ENCODE peak calls at places on chromosomes 7 and 10, in six cellular contexts. O, J, K, D, U and X are unnamed samples. For H3K4me1, the result is how much of the 10 kb centered on the place peaks cover.

GRCh38 chr10:108862691-108863350 is 1060.5 kb downstream of the XPNPEP1 start:
- DNase-seq in J (no peak), U (no peak), D (peak), O (no peak), K (peak), X (no peak)

GRCh38 chr10:85527610-85528317 is 838.8 kb downstream of the GRID1 start:
- DNase-seq in U (no peak), J (no peak), O (peak), D (no peak), K (no peak), X (no peak)

GRCh38 chr10:28243923-28244322 is 58.9 kb downstream of the MPP7 start:
- DNase-seq in J (no peak), O (no peak), K (no peak), D (no peak), U (no peak), X (no peak)

GRCh38 chr10:129658673-129659072 is 191.6 kb downstream of the MGMT start:
- DNase-seq in O (peak), J (peak), K (no peak), U (no peak), D (no peak), X (no peak)

GRCh38 chr10:53748319-53748718 is 975.7 kb upstream of the MBL2 start:
- DNase-seq in J (no peak), O (no peak), K (no peak), D (no peak), U (no peak), X (no peak)

GRCh38 chr10:59867590-59867989 is 38.8 kb downstream of the CCDC6 start:
- DNase-seq in D (no peak), O (no peak), U (no peak), K (no peak), J (no peak), X (no peak)

GRCh38 chr7:34928052-34928451 is 109.2 kb downstream of the DPY19L1 start:
- DNase-seq in D (no peak), J (peak), K (no peak), O (peak), U (peak), X (peak)

GRCh38 chr7:69597278-69598076 is 798 bp upstream of the AUTS2 start:
- DNase-seq in O (peak), D (peak), K (no peak), J (peak), U (peak), X (peak)

GRCh38 chr7:69430502-69431145 is 167.7 kb upstream of the AUTS2 start:
- DNase-seq in D (no peak), U (peak), J (peak), K (no peak), O (peak), X (no peak)

GRCh38 chr10:34628174-34628802 is 186.8 kb downstream of the PARD3 start:
- DNase-seq in U (no peak), K (peak), O (peak), J (no peak), D (no peak), X (no peak)

GRCh38 chr7:130699686-130700085 is 13.3 kb upstream of the TSGA13 start:
- DNase-seq in K (no peak), D (no peak), O (no peak), U (no peak), J (no peak), X (no peak)

GRCh38 chr10:44416021-44416758 is 31.3 kb upstream of the CXCL12 start:
- DNase-seq in U (no peak), D (no peak), O (no peak), J (peak), K (no peak), X (no peak)

GRCh38 chr7:37359662-37360444 is 88.8 kb downstream of the ELMO1 start:
- DNase-seq in O (no peak), J (no peak), D (no peak), K (no peak), U (no peak), X (no peak)

GRCh38 chr10:1186693-1186990 is 130.5 kb downstream of the WDR37 start:
- DNase-seq in J (no peak), U (no peak), K (no peak), O (no peak), D (no peak), X (no peak)

GRCh38 chr7:25863727-25864116 is 288.3 kb upstream of the NFE2L3 start:
- DNase-seq in D (no peak), O (no peak), J (no peak), K (no peak), U (no peak), X (no peak)

GRCh38 chr7:156943091-156944041 is 6.1 kb upstream of the NOM1 start:
- DNase-seq in D (no peak), K (no peak), O (no peak), U (no peak), J (peak), X (no peak)

GRCh38 chr10:46106410-46107255 is 60.6 kb upstream of the MSMB start:
- DNase-seq in U (peak), D (peak), O (peak), K (peak), J (peak), X (peak)

GRCh38 chr7:27459729-27460048 is 203.0 kb downstream of the HIBADH start:
- DNase-seq in U (no peak), O (no peak), K (no peak), J (no peak), D (no peak), X (no peak)

GRCh38 chr10:69910566-69910965 is 108.9 kb downstream of the COL13A1 start:
- DNase-seq in J (no peak), U (no peak), K (no peak), O (no peak), D (no peak), X (no peak)

GRCh38 chr10:80276335-80276734 is 13.1 kb downstream of the MAT1A start:
- DNase-seq in O (no peak), J (no peak), U (no peak), D (no peak), K (no peak), X (no peak)

GRCh38 chr7:81816312-81816711 is 46.5 kb upstream of the HGF start:
- DNase-seq in U (no peak), J (no peak), D (no peak), O (no peak), K (no peak), X (no peak)

GRCh38 chr7:33886100-33886623 is 19.2 kb upstream of the BMPER start:
- DNase-seq in K (peak), U (peak), O (peak), J (peak), D (peak), X (no peak)

GRCh38 chr10:7590271-7590670 is 76.5 kb downstream of the ITIH5 start:
- DNase-seq in K (no peak), O (no peak), U (no peak), D (no peak), J (no peak), X (no peak)

GRCh38 chr10:28822719-28823464 is 145.6 kb downstream of the BAMBI start:
- DNase-seq in D (no peak), J (no peak), O (peak), U (no peak), K (no peak), X (no peak)

GRCh38 chr7:936131-937054 is 18.1 kb downstream of the ADAP1 start:
- DNase-seq in O (peak), D (peak), J (no peak), U (no peak), K (peak), X (no peak)

GRCh38 chr7:66697451-66698438 is 42.8 kb upstream of the RABGEF1 start:
- DNase-seq in J (no peak), U (no peak), K (peak), D (peak), O (no peak), X (no peak)

GRCh38 chr7:158061031-158061630 is 526.5 kb downstream of the PTPRN2 start:
- DNase-seq in D (no peak), K (no peak), J (no peak), U (no peak), O (no peak), X (no peak)

GRCh38 chr7:144063710-144064109 is 5.9 kb upstream of the OR2A25 start:
- DNase-seq in D (no peak), J (peak), K (no peak), U (peak), O (peak), X (no peak)

GRCh38 chr7:154953006-154953684 is 49.8 kb downstream of the PAXIP1 start:
- DNase-seq in J (peak), K (peak), U (peak), D (peak), O (peak), X (peak)

GRCh38 chr10:47298730-47299129 is 1.3 kb upstream of the GDF10 start:
- DNase-seq in J (no peak), O (no peak), K (no peak), U (no peak), D (no peak), X (no peak)

GRCh38 chr7:18494821-18495408 is 634 bp upstream of the HDAC9 start:
- DNase-seq in J (no peak), U (no peak), O (no peak), D (peak), K (peak), X (no peak)

GRCh38 chr10:84654671-84655070 is 326.3 kb downstream of the CCSER2 start:
- DNase-seq in J (no peak), D (no peak), U (no peak), K (no peak), O (no peak), X (no peak)

GRCh38 chr7:110960811-110961210 is 130.1 kb upstream of the LRRN3 start:
- DNase-seq in O (no peak), K (peak), D (no peak), U (no peak), J (no peak), X (no peak)

GRCh38 chr10:102208311-102209035 is 17.6 kb upstream of the ELOVL3 start:
- DNase-seq in O (no peak), K (peak), D (no peak), J (no peak), U (no peak), X (no peak)

GRCh38 chr7:47513741-47514241 is 68.1 kb downstream of the TNS3 start:
- DNase-seq in J (no peak), U (no peak), D (peak), K (peak), O (no peak), X (no peak)

GRCh38 chr7:32039000-32039756 is 31.0 kb downstream of the PDE1C start:
- DNase-seq in U (no peak), D (no peak), K (no peak), O (peak), J (no peak), X (no peak)

GRCh38 chr7:133668296-133669060 is 415.6 kb downstream of the EXOC4 start:
- DNase-seq in O (no peak), U (no peak), D (no peak), J (no peak), K (peak), X (no peak)

GRCh38 chr7:45564485-45564884 is 9.7 kb upstream of the ADCY1 start:
- DNase-seq in D (no peak), U (no peak), J (no peak), K (no peak), O (no peak), X (no peak)

DNA sequence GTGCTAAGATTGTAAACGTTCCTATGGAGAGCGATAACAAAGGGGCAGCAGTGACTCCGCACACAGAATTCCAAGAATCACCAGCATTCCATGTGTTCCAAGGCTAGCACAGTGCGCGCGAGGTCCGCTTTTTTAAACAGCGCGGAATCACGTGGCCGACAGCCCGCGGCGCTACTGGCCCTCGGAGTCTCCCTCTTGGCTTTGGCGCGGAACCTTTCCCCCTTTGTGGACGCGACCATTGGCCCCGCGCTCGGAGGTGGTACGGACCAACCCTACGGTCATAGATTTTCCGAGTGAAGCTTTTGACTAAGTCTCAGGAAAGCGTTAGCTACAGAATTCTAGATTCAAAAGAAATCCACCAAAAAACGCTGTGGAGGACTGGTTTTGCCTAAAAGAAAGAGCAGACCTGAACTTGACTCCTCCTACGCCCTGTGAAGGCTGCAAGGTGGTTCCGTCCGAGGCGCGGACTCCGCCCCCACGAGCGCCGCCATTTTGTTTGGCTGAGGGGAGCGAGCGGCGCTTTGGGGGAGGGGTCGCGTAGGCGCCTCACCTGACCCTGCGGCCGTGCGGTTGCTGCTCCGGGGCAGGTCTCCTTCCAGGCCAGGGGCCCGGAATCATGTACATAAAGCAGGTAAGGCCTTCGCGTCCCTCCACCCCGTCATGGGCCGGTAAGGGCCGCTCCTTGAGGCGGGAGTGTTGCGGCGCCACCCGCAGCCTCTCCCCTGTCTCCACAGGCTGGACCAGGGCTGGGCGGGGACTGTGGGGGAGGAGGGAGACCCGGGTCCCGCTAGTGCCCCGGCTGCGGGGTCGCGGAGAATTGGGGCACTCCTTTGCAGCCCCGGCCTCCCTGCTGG is at the start of gene SMC3:
- DNase-seq in U (peak), D (peak), J (peak), K (peak), O (peak), X (peak)
- H4K8ac ChIP-seq in U (peak), D (peak), J (no peak), K (peak), O (peak), X (no peak)

DNA sequence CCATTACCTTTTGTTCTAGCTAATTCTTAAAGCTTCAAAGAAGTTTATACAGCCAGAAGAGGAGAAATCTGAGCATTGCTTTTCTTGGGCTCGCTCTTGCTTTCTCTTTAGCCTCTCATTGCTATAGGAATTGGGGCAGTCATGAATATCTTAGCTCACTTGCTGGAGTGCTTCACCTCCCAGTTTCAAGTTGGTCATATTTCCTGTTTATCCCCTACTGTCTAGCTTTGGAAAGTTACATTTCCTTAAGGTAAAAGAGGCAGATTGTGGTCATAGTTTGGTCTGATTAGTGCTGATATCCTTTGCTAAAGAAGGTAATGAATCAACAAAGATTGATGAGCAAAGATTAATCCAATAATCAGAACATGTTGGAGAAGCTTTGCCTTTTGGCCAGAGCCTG is 77.7 kb upstream of the GLI3 start:
- DNase-seq in K (no peak), J (no peak), D (no peak), U (no peak), O (no peak), X (no peak)
- H3K4me2 ChIP-seq in K (no peak), J (no peak), D (no peak), U (no peak), O (no peak), X (no peak)

GRCh38 chr7:105327201-105327600 is 61.5 kb downstream of the SRPK2 start:
- DNase-seq in D (no peak), K (no peak), U (no peak), J (no peak), O (no peak), X (no peak)
- H3K4me1 ChIP-seq in D (under half), K (under half), U (under half), J (under half), O (under half), X (under half)

DNA sequence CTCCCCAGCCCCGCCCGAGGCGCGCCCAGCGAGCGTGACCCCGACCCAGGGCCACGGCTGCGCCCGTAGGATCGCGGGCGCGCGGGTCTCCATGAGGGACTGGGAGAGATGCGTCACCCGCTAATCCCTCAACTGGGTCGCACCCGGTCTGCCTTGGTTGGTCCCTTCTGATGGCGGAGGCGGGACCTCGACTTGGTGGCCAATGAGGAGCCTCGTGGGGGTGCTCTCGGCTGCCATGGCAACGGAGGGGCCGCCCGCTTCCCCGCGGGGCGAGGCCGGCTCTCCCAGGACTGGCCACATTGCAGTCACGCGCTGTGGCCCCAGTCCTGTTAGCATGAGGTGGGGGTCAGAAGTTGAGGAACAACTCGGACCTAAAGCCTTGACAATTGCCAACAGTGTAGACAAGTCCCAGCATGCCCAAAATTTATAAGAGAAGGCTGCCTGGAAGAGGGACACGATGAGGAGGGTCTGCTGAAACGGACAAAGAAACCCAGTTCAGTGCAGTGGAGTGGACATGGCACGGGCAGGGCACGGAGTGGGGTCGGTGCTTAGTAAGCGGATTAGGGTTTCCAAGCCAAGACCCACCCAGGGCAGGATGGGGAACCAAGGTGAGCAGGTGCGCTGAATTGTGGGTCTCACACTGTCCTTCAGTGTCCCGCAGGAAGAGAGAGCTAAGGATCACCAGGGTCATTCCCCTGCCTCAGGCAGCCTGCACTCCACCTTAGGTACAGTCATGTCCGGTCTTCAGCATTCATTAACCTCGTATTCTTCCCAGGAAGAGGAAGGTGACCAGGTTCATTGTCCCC is 24.4 kb downstream of the DDIT4 start:
- DNase-seq in U (peak), O (peak), J (peak), K (peak), D (peak), X (peak)
- H4K8ac ChIP-seq in U (peak), O (no peak), J (no peak), K (peak), D (peak), X (peak)

GRCh38 chr7:91993976-91994375 is 53.3 kb downstream of the AKAP9 start:
- DNase-seq in U (no peak), K (no peak), O (no peak), D (no peak), J (no peak), X (no peak)

GRCh38 chr7:91988213-91988612 is 47.6 kb downstream of the AKAP9 start:
- DNase-seq in D (no peak), O (peak), K (no peak), J (no peak), U (no peak), X (no peak)
- H3K4me2 ChIP-seq in D (no peak), O (no peak), K (no peak), J (no peak), U (no peak), X (no peak)

GRCh38 chr7:77799078-77799964 is 748 bp downstream of the PHTF2 start:
- DNase-seq in U (peak), O (peak), D (peak), K (peak), J (peak), X (peak)

GRCh38 chr7:77797734-77798393 is 370 bp downstream of the TMEM60 start:
- DNase-seq in U (no peak), J (no peak), D (no peak), K (peak), O (no peak), X (no peak)

GRCh38 chr7:77798394-77799077 is at the start of the genes PHTF2 and TMEM60:
- DNase-seq in O (peak), D (peak), K (peak), J (peak), U (peak), X (peak)

GRCh38 chr7:77796109-77796508 is 2.1 kb downstream of the TMEM60 start:
- DNase-seq in U (no peak), D (no peak), J (no peak), O (no peak), K (no peak), X (no peak)

DNA sequence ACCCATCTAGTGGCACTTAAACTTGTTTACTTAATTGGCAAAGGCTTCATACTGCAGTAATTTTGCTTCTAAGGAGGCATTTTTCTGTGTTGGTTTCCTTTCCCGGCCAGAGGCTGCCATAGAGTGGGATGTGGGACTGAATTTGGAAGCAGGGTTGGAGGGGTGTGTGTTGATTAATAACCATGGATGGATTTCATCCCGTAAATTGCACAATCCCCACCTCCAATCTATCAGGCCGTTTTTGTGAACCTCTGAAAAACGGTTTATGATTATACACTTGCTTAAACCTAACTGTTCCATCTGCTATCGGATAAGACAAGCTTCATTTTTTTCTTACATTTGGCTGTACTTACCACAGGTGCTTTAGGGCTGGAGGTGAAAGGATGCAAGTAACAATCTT is 1.3 kb downstream of the TMEM60 start:
- DNase-seq in U (no peak), J (no peak), D (peak), O (no peak), K (no peak), X (no peak)
- H3K4me1 ChIP-seq in U (under half), J (under half), D (under half), O (under half), K (under half), X (under half)